ENCODE peak calls at places on chromosomes 5 and 9, in eight cellular contexts. P is neural progenitor cell, Z is GM06990, H is HFFc6, D is neural crest cell, Y is choroid plexus epithelial cell, C is K562, N is pancreas. B is an unnamed sample.

GRCh38 chr5:133467325-133467700 is 145.0 kb downstream of the FSTL4 start:
- DNase-seq in N (no peak), Y (no peak), C (no peak), Z (no peak), H (no peak), D (no peak), P (no peak), B (no peak)

GRCh38 chr5:40689442-40689841 is 9.7 kb downstream of the PTGER4 start:
- DNase-seq in C (peak), P (no peak), Y (peak), D (no peak), Z (no peak), H (peak), N (peak), B (peak)

GRCh38 chr9:107274953-107275422 is 8.1 kb upstream of the RAD23B start:
- DNase-seq in P (no peak), Z (no peak), C (no peak), N (no peak), D (no peak), H (peak), Y (peak), B (peak)

GRCh38 chr5:132427285-132428146 is 58.0 kb downstream of the SLC22A5 start:
- DNase-seq in Z (peak), N (peak), D (no peak), H (no peak), C (no peak), P (no peak), Y (no peak), B (no peak)

GRCh38 chr9:117359910-117360309 is 54.9 kb downstream of the ASTN2 start:
- DNase-seq in D (no peak), C (no peak), N (no peak), Y (no peak), H (no peak), Z (no peak), P (no peak), B (no peak)

GRCh38 chr9:6955251-6955921 is 197.6 kb downstream of the KDM4C start:
- DNase-seq in P (peak), D (no peak), Z (no peak), C (peak), Y (peak), N (no peak), H (peak), B (no peak)

GRCh38 chr5:75337366-75338021 is 474 bp downstream of the HMGCR start:
- DNase-seq in N (peak), C (peak), Y (no peak), P (no peak), Z (no peak), H (no peak), D (peak), B (no peak)

GRCh38 chr5:130032807-130033206 is 128.5 kb downstream of the CHSY3 start:
- DNase-seq in D (no peak), P (no peak), C (no peak), H (no peak), Z (no peak), N (peak), Y (no peak), B (no peak)

GRCh38 chr5:110440058-110440457 is 286.4 kb downstream of the TMEM232 start:
- DNase-seq in N (no peak), H (no peak), Y (no peak), C (no peak), Z (no peak), P (no peak), D (no peak), B (no peak)

GRCh38 chr5:172285226-172286143 is 1.9 kb upstream of the UBTD2 start:
- DNase-seq in C (no peak), P (no peak), Z (no peak), H (no peak), N (no peak), D (no peak), Y (no peak), B (no peak)

GRCh38 chr9:130659699-130660248 is 4.6 kb upstream of the PRDM12 start:
- DNase-seq in D (no peak), C (no peak), Z (no peak), N (no peak), Y (no peak), P (peak), H (no peak), B (no peak)

GRCh38 chr9:78132688-78133033 is 101.0 kb upstream of the GNAQ start:
- DNase-seq in Y (peak), D (no peak), Z (no peak), C (no peak), P (no peak), N (no peak), H (no peak), B (no peak)

GRCh38 chr5:132000677-132001453 is 10.6 kb downstream of the ACSL6 start:
- DNase-seq in C (no peak), D (no peak), Z (no peak), P (no peak), N (no peak), H (no peak), Y (no peak), B (no peak)

GRCh38 chr9:107390806-107391205 is 98.8 kb downstream of the KLF4 start:
- DNase-seq in N (no peak), D (no peak), C (no peak), Z (no peak), H (no peak), Y (no peak), P (no peak), B (no peak)

GRCh38 chr9:126316085-126316655 is 10.5 kb upstream of the MVB12B start:
- DNase-seq in C (no peak), Z (no peak), N (no peak), Y (no peak), P (no peak), H (no peak), D (no peak), B (no peak)

GRCh38 chr5:1203968-1204692 is 2.7 kb downstream of the SLC6A19 start:
- DNase-seq in H (no peak), D (no peak), P (no peak), C (no peak), N (no peak), Z (no peak), Y (no peak), B (no peak)

GRCh38 chr5:35860686-35861085 is 4.0 kb downstream of the IL7R start:
- DNase-seq in Z (no peak), P (no peak), Y (peak), D (no peak), H (no peak), C (no peak), N (no peak), B (no peak)

GRCh38 chr5:140245354-140245753 is 57.5 kb downstream of the PFDN1 start:
- DNase-seq in Y (no peak), C (no peak), N (no peak), D (no peak), P (no peak), Z (no peak), H (no peak), B (no peak)

GRCh38 chr5:173640166-173640804 is 23.8 kb upstream of the BOD1 start:
- DNase-seq in N (no peak), P (no peak), D (no peak), Y (peak), H (no peak), Z (no peak), C (no peak), B (no peak)
- TF ChIP-seq CTCF in N (no peak), P (no peak), D (no peak), Y (peak), H (peak), Z (no peak), C (no peak), B (no peak)

DNA sequence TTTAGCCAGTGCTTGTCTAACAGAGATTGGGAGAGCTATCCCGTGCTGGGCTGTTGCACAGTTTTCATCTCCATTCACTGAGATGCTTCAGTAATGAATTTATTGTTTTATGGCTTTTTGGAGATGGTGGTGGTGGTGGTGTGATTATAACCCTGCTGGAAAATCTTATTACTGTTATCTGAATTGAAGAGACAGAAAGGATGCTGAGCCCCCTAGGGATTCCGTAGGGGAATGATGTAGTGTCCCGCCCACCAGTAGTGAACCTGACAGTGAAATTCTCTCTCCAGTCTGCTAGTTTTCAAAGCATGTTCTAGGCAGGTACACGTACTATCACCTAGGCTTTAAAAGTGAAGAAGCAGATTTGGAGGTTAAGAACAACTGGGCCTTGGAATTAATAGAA is 1.9 kb downstream of the RAI14 start:
- DNase-seq in Z (no peak), Y (peak), C (no peak), P (no peak), D (no peak), H (no peak), N (no peak), B (no peak)
- TF ChIP-seq CTCF in Z (no peak), Y (peak), C (no peak), P (no peak), D (peak), H (peak), N (no peak), B (peak)

DNA sequence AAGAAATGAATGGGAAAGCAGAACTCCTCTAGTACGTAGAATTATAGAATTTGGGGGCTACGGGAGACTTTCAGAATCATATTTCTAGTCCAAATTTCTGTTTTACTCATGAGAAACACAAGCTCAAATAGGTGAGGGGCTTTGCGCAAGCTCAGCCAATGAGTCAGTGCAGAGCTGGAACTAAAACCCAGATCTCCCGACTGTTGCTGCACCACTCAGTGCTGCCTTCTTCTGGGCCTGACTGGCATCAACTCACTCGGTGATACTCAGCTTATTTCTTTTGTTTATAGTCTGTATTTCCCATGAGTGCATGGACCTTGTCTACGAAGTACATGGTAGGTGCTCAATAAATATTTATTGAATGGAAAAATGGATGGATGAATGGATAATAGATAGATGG is 280.2 kb downstream of the CDK5RAP2 start:
- DNase-seq in P (peak), D (no peak), C (peak), Z (no peak), N (no peak), H (no peak), Y (no peak), B (no peak)
- TF ChIP-seq CTCF in P (peak), D (no peak), C (no peak), Z (peak), N (no peak), H (no peak), Y (peak), B (no peak)

GRCh38 chr5:79201206-79201605 is 34.7 kb upstream of the JMY start:
- DNase-seq in H (no peak), Z (no peak), C (no peak), Y (no peak), N (no peak), P (peak), D (no peak), B (no peak)

GRCh38 chr5:79205965-79206364 is 30.0 kb upstream of the JMY start:
- DNase-seq in Y (no peak), N (no peak), Z (no peak), H (no peak), C (no peak), P (no peak), D (no peak), B (no peak)

GRCh38 chr5:79202076-79202475 is 33.9 kb upstream of the JMY start:
- DNase-seq in Z (no peak), P (no peak), D (no peak), N (no peak), C (no peak), H (peak), Y (peak), B (no peak)

GRCh38 chr5:79206541-79206940 is 29.4 kb upstream of the JMY start:
- DNase-seq in D (no peak), Y (no peak), N (no peak), Z (no peak), C (no peak), H (no peak), P (no peak), B (no peak)

DNA sequence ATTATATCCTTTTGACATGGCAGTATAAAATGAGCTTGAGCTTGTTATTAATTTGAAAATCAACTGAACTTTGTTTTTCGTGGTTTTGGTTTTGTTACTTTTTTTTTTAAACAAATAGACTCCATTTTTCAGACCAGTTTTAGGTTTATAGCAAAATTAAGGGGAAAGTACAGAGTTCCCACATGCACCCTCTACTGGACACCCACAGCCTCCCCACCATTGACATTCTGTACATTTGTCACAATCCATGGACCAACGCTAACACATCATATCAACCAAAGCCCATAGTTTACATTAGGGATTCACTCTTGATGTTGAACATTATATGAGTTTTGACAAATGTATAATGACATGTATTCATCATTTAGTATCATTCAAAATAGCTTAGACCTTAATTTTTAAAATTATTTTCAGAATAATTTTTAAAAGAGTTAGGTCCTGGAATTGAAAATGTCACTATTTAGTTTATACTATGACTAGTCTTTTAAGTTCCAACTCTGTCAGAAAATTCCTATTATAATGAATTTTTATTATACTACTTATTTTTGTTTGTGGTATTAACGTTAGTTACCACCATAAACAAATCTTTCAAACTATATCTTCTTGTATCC is 35.3 kb upstream of the JMY start:
- DNase-seq in N (no peak), H (peak), Z (no peak), D (no peak), C (peak), Y (peak), P (peak), B (no peak)
- TF ChIP-seq CTCF in N (peak), H (peak), Z (peak), D (peak), C (peak), Y (peak), P (peak), B (peak)

GRCh38 chr9:121192518-121192917 is 9.2 kb downstream of the RAB14 start:
- DNase-seq in N (no peak), C (no peak), H (no peak), P (no peak), D (no peak), Y (no peak), Z (no peak), B (no peak)
- TF ChIP-seq CTCF in N (no peak), C (no peak), H (no peak), P (no peak), D (no peak), Y (no peak), Z (no peak), B (no peak)

GRCh38 chr9:37784640-37785483 is at the start of gene EXOSC3:
- DNase-seq in Z (peak), P (peak), H (peak), Y (peak), C (peak), N (peak), D (peak), B (peak)
- TF ChIP-seq CTCF in Z (no peak), P (peak), H (peak), Y (no peak), C (peak), N (no peak), D (peak), B (no peak)

GRCh38 chr5:3601929-3602712 is 6.5 kb downstream of the IRX1 start:
- DNase-seq in D (no peak), Z (no peak), N (no peak), C (no peak), Y (no peak), H (no peak), P (peak), B (no peak)

GRCh38 chr5:3604501-3604900 is 8.9 kb downstream of the IRX1 start:
- DNase-seq in H (no peak), N (no peak), D (no peak), C (no peak), Z (no peak), P (no peak), Y (no peak), B (no peak)

GRCh38 chr5:3605298-3606010 is 9.8 kb downstream of the IRX1 start:
- DNase-seq in C (no peak), P (no peak), D (no peak), N (no peak), Z (no peak), H (no peak), Y (no peak), B (no peak)

GRCh38 chr5:3601060-3601710 is 5.6 kb downstream of the IRX1 start:
- DNase-seq in D (no peak), H (no peak), Z (no peak), P (peak), Y (no peak), N (no peak), C (no peak), B (no peak)

DNA sequence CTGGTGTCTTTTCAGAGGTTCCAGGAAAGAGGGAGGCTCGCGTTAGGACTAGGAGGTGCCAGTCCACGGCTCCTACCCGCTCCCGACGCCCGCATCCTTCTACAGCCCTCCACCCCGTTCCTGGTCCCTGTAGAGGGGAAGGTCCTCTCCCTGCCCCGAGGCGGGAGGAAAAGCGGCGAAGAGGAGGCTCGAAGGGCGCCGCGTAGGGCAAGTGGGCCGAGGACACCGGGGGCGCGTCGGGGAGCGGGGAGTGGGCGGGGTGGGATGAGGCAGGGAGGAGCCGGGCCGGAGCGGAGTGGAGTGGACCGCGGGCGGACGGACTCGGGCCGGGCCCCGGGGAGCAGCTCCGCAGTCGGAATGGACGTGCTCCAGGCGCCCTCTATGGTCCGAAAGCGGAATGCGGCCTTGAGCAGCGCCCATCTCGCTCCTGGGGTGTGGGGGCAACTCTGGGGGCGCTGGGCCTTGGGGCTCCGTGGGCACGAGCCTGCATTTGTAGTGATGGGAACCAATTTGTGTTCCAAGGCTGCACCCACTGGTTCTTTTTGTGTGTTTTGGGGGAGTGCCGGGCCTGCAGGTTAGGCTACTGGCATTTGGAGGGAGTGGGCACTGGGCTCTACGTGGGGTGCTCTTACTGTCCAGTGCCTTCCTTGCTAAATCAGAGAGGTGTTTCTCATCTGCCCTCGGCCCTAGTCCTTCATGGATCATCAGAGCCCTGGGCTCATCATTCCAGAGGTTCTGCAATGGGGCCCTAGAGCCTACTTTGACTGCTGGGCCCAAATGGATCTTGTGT is 7.3 kb downstream of the IRX1 start:
- DNase-seq in C (peak), H (no peak), N (peak), Z (no peak), Y (peak), P (peak), D (no peak), B (no peak)
- TF ChIP-seq CTCF in C (peak), H (no peak), N (peak), Z (no peak), Y (peak), P (peak), D (peak), B (no peak)

GRCh38 chr9:22120595-22120994 is 111.5 kb upstream of the CDKN2B start:
- DNase-seq in Y (no peak), Z (no peak), P (no peak), C (no peak), N (no peak), H (no peak), D (no peak), B (no peak)

GRCh38 chr9:22117511-22118388 is 108.6 kb upstream of the CDKN2B start:
- DNase-seq in D (no peak), H (no peak), Z (no peak), N (no peak), C (no peak), P (no peak), Y (peak), B (no peak)

GRCh38 chr9:22118810-22119479 is 109.8 kb upstream of the CDKN2B start:
- DNase-seq in H (no peak), N (no peak), P (no peak), C (no peak), Z (no peak), Y (no peak), D (no peak), B (no peak)

GRCh38 chr9:22116751-22117150 is 107.6 kb upstream of the CDKN2B start:
- DNase-seq in D (no peak), C (no peak), P (no peak), H (no peak), N (no peak), Z (no peak), Y (no peak), B (no peak)

DNA sequence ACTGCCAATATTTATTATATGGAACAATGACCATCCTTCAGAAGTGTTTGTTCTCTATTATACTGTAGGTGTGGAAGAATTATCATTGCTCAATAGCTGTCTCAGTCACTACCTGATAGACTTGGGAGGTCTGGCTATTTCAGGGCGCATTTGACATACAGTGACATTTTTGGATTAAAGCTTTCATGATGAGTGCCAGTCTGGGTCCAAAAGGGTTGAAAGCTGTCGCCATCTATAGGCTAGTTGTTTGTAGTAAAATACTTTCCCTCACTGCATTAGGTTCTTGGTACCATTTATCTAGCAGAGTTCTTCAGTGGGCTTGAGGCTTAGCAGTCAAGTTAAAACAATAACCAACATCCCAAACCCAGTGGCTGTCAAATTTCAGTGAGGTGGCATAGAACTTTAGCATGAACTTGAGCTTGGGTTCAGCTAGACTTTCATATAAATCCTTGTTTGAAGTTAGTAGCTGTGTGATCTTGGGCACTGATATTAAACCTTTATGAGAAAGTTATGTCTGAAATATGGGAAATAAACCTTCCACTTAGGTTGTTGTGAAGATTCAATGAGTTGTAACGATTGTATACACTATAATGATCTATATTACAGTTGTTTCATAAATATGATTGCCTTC is 110.5 kb upstream of the CDKN2B start:
- DNase-seq in Y (peak), P (peak), H (no peak), C (no peak), Z (no peak), N (no peak), D (no peak), B (no peak)
- TF ChIP-seq CTCF in Y (peak), P (peak), H (peak), C (no peak), Z (peak), N (no peak), D (peak), B (peak)